ENCODE peak calls at places on chromosomes 13 and 19, in five cellular contexts. P is keratinocyte, U is Panc1, V is body of pancreas, R is uterus. K is an unnamed sample.

GRCh38 chr19:48628486-48629296 is 8.5 kb downstream of the DBP start:
- DNase-seq in P (no peak), R (no peak), V (no peak), U (no peak), K (no peak)

GRCh38 chr13:33138441-33138840 is 122.2 kb downstream of the KL start:
- DNase-seq in V (no peak), R (no peak), P (no peak), U (no peak), K (no peak)

GRCh38 chr19:15614507-15615379 is at the start of gene CYP4F8:
- DNase-seq in U (no peak), V (peak), P (no peak), R (no peak), K (no peak)

GRCh38 chr19:17755977-17756670 is 4.8 kb downstream of the FCHO1 start:
- DNase-seq in U (no peak), V (peak), P (no peak), R (no peak), K (no peak)

GRCh38 chr13:111153977-111154332 is 38.8 kb downstream of the ARHGEF7 start:
- DNase-seq in V (no peak), U (no peak), P (no peak), R (no peak), K (no peak)

GRCh38 chr13:93290503-93290902 is 63.9 kb downstream of the GPC6 start:
- DNase-seq in V (no peak), P (no peak), U (no peak), R (no peak), K (no peak)

GRCh38 chr13:112370311-112370710 is 5.8 kb upstream of the SPACA7 start:
- DNase-seq in V (no peak), U (no peak), P (no peak), R (no peak), K (no peak)

GRCh38 chr19:56076413-56076998 is 44.6 kb downstream of the ZNF787 start:
- DNase-seq in R (no peak), U (peak), V (peak), P (no peak), K (no peak)

GRCh38 chr19:46605356-46605821 is 4.3 kb downstream of the CALM3 start:
- DNase-seq in R (no peak), V (no peak), P (no peak), U (no peak), K (peak)

GRCh38 chr13:106919093-106919492 is 351.2 kb upstream of the ARGLU1 start:
- DNase-seq in P (no peak), U (no peak), R (no peak), V (no peak), K (no peak)
- TF ChIP-seq CTCF in P (no peak), U (no peak), R (no peak), V (no peak), K (no peak)

GRCh38 chr13:40613192-40613818 is 53.1 kb downstream of the FOXO1 start:
- DNase-seq in P (no peak), V (peak), U (no peak), R (peak), K (no peak)
- TF ChIP-seq CTCF in P (no peak), V (no peak), U (no peak), R (no peak), K (no peak)

GRCh38 chr13:28751210-28751935 is 32.6 kb upstream of the SLC46A3 start:
- DNase-seq in V (no peak), R (no peak), P (no peak), U (no peak), K (no peak)

GRCh38 chr13:28753946-28754345 is 35.2 kb upstream of the SLC46A3 start:
- DNase-seq in V (no peak), R (no peak), P (no peak), U (no peak), K (no peak)

GRCh38 chr13:28755546-28755870 is 36.7 kb upstream of the SLC46A3 start:
- DNase-seq in R (no peak), U (no peak), V (no peak), P (no peak), K (no peak)

GRCh38 chr13:28753208-28753892 is 34.6 kb upstream of the SLC46A3 start:
- DNase-seq in U (peak), P (peak), V (peak), R (no peak), K (peak)

DNA sequence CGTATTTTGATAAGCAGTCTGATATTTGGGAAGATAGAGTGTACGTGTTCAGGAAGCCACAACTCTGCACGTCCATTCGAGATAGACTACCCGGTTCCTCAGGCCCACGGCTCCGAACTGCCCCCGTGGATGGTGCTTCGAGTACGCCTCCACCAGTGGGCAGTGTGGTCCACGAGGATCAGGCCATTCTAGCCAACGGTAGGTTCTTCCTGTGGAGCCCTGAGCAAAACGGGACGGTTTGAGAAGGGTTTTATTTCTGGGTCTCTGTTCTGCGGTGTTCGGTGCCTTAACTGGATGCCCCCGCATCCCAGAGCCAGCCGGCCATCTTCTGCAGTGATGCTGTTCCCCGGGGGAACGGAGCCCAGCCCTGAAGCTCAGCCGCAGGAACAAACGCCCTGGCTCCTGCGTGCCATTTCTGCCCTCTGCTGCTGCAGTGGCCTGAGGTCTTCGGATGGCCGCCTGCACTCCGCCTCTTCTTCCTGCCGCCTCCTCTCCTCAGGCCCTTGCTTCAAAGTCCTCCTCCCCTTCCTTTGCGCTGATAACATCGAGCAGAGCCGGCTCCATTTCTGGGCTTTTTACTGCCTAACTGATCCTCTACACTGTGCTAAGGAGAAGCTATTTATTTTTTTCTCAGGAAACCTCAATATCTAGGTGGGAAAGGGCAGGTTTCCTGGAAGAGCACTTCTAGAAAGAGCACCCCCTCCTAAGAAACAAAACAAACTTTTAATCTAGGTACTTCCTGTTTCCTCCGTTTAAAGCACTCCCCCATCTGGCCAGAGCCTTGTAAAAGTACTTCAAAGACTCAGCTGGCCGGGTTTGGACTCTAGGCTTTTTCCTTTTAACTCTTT is 36.2 kb upstream of the SLC46A3 start:
- DNase-seq in V (no peak), P (no peak), R (peak), U (no peak), K (no peak)
- TF ChIP-seq CTCF in V (no peak), P (no peak), R (no peak), U (no peak), K (no peak)

DNA sequence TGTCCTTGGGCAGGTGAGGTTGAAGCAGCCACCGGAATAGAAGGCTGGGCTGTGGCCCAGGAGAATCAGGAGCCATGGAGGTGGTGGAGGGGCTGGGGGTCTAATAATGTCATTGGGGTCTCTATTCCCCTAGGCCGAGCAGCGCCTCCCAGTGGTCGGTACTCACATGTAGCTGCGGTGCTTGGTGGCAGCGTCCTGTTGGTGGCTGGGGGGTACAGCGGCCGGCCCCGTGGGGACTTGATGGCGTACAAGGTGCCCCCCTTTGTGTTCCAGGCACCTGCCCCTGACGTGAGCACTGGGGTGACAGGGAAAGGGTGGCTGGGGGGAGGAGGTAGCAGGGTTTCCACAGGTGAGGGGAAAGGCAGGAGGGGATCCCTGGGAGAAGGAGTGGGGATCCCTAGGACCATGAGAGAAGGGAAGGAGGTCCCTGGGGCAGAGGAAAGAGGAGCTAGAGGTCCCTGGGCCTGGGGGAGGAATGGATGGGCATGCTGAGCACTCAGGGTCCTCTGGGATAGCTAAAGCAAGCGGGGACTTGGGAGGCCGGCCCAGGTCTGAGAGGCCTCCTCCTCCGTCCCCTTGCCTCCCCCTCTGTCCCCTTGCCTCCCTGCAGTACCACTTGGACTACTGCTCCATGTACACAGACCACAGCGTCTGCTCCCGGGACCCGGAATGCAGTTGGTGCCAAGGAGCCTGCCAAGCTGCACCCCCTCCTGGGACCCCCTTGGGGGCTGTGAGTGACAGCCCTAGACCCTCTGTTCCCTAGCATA is 18.1 kb downstream of the MEGF8 start:
- DNase-seq in R (no peak), P (no peak), V (no peak), U (no peak), K (no peak)
- TF ChIP-seq CTCF in R (no peak), P (no peak), V (no peak), U (no peak), K (no peak)

DNA sequence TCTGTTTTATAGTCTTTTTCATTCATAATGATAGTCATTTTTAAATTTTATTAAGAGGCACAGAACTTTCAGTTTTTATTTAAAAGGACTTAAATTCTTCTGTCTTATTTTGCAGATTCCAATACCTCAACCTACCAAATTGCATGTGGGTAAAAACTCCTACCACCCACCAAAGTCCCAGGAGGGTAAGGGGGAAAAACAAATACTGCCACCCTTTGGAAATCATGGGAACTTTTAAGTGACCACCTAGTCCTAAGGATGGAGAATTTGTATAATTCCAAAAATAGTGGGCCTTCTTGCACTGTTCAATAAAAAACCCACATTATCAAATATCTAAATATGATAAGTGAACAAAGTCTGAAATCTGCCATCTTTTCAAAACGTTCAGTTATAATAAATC is 9.7 kb downstream of the SUPT20H start:
- DNase-seq in R (no peak), P (no peak), V (no peak), U (no peak), K (no peak)
- TF ChIP-seq CTCF in R (no peak), P (no peak), V (no peak), U (peak), K (no peak)

DNA sequence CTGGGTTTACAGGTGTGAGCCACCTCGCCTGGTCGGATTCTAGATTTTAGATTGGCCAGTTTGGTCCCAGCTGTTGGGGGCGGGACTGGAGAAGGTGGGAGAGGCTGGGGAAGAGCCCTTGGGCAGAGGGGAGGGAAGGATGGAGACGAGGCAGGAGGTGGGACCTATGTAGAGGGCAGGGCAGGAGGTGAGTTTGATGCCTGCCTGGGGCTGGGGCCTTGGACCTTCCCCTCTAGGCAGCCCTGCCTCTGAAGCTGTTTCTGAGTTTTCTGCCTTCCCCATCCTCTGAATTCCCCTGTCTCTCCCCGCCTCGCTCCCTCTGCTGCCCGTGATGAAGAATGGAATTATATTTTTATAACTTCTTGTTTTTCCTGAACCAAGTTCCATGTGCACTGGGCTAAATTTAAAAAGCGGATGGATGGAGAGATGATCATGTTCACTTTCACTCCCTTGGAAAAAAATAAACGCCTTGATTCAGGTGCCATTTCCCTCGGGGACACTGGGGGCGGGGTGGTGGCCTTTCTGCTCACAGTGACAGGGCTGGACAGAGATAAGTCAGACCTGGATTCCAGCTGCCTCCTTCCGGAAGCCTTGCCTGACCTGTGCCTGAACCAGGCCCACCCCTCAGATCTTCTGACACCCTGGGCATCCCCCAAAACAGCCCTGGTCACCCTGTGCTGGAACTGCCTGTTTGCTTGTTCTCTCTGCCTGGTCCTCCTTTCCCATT is 16.5 kb upstream of the TNFAIP8L1 start:
- DNase-seq in U (no peak), P (no peak), V (no peak), R (no peak), K (no peak)
- TF ChIP-seq CTCF in U (peak), P (no peak), V (no peak), R (no peak), K (no peak)